ENCODE peak calls at places on chromosomes 1 and 21, in four cellular contexts. One of them, this sample, is unnamed. For H3K27me3, the result is how much of the 10 kb centered on the place peaks cover.

GRCh38 chr1:10778640-10779039 is 17.8 kb downstream of the CASZ1 start:
- DNase-seq in thoracic aorta: no peak
- DNase-seq in lower lobe of right lung: peak
- DNase-seq in heart right ventricle: no peak
- DNase-seq in this sample: no peak

GRCh38 chr21:16324630-16325029 is 594.8 kb downstream of the USP25 start:
- DNase-seq in heart right ventricle: no peak
- DNase-seq in thoracic aorta: no peak
- DNase-seq in lower lobe of right lung: no peak
- DNase-seq in this sample: no peak

GRCh38 chr1:201838381-201838780 is 9.4 kb downstream of the IPO9 start:
- DNase-seq in heart right ventricle: no peak
- DNase-seq in thoracic aorta: no peak
- DNase-seq in lower lobe of right lung: no peak
- DNase-seq in this sample: no peak

GRCh38 chr1:34924759-34925555 is 4.5 kb downstream of the DLGAP3 start:
- DNase-seq in thoracic aorta: no peak
- DNase-seq in lower lobe of right lung: peak
- DNase-seq in heart right ventricle: peak
- DNase-seq in this sample: peak

GRCh38 chr1:212722270-212722945 is 22.8 kb upstream of the BATF3 start:
- DNase-seq in heart right ventricle: no peak
- DNase-seq in lower lobe of right lung: no peak
- DNase-seq in thoracic aorta: no peak
- DNase-seq in this sample: no peak

GRCh38 chr1:109252167-109252892 is 3.0 kb downstream of the CELSR2 start:
- DNase-seq in thoracic aorta: no peak
- DNase-seq in heart right ventricle: no peak
- DNase-seq in lower lobe of right lung: no peak
- DNase-seq in this sample: no peak

GRCh38 chr1:21082078-21082477 is 94.6 kb downstream of the EIF4G3 start:
- DNase-seq in heart right ventricle: no peak
- DNase-seq in thoracic aorta: no peak
- DNase-seq in lower lobe of right lung: no peak
- DNase-seq in this sample: no peak

GRCh38 chr1:33126411-33127000 is 45.6 kb downstream of the AZIN2 start:
- DNase-seq in heart right ventricle: no peak
- DNase-seq in lower lobe of right lung: no peak
- DNase-seq in thoracic aorta: no peak
- DNase-seq in this sample: no peak

GRCh38 chr1:116806245-116806644 is 52.0 kb downstream of the CD2 start:
- DNase-seq in thoracic aorta: no peak
- DNase-seq in lower lobe of right lung: no peak
- DNase-seq in heart right ventricle: no peak
- DNase-seq in this sample: peak

GRCh38 chr1:222547260-222547614 is 667 bp downstream of the HHIPL2 start:
- DNase-seq in thoracic aorta: no peak
- DNase-seq in heart right ventricle: no peak
- DNase-seq in lower lobe of right lung: no peak
- DNase-seq in this sample: no peak

GRCh38 chr21:25343774-25344545 is 263.3 kb downstream of the MRPL39 start:
- DNase-seq in heart right ventricle: no peak
- DNase-seq in lower lobe of right lung: no peak
- DNase-seq in thoracic aorta: no peak
- DNase-seq in this sample: peak

GRCh38 chr1:51346086-51346942 is 16.0 kb upstream of the TTC39A start:
- DNase-seq in lower lobe of right lung: no peak
- DNase-seq in heart right ventricle: no peak
- DNase-seq in thoracic aorta: no peak
- DNase-seq in this sample: no peak

GRCh38 chr1:93347319-93347899 is 1.7 kb downstream of the DR1 start:
- DNase-seq in heart right ventricle: no peak
- DNase-seq in thoracic aorta: no peak
- DNase-seq in lower lobe of right lung: no peak
- DNase-seq in this sample: no peak

GRCh38 chr1:93350322-93350721 is 4.6 kb downstream of the DR1 start:
- DNase-seq in lower lobe of right lung: no peak
- DNase-seq in heart right ventricle: no peak
- DNase-seq in thoracic aorta: no peak
- DNase-seq in this sample: no peak

GRCh38 chr1:93348104-93348780 is 2.5 kb downstream of the DR1 start:
- DNase-seq in lower lobe of right lung: no peak
- DNase-seq in heart right ventricle: no peak
- DNase-seq in thoracic aorta: no peak
- DNase-seq in this sample: no peak

GRCh38 chr1:93350875-93351274 is 5.2 kb downstream of the DR1 start:
- DNase-seq in thoracic aorta: no peak
- DNase-seq in heart right ventricle: no peak
- DNase-seq in lower lobe of right lung: no peak
- DNase-seq in this sample: no peak

DNA sequence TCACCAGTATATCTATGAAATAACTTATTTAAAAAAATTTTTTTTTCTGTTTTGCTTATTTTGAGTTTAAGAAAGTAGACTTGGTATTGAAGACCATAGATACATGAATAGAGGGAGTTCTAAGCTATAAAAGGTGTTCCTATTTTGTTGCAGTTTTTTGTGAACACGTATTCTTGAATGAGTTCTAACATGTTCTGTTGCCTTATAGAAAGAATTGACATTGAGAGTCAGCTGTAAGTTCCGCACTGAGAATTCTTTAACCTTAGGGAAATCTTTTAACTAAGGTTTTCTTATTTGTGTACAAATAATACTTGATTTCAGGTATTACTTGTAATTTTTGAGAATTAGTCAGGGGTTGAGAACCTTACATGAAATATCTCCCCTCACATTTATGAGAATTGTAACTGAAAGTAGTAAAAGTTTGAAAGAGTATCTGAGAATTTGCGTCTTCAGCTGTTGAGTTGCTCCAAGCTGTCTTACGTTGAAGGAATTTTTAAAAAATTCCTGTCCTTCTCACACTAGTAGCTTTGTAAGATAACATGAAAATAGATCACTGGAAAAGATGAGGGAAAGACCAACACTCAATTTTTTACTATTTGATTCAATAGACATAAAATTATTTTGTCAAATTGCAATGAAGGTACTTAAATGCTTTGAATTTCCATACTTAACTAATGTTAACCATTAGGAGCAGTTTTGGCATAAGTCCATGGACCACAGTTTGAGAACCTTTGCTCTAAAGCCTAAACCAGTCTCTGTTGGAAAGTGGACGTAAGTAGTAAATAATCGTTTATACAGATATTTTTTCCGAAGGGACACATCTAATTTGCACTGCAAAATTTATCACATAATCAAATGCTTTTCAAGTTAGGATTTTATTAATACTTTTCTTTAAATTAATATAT is 3.8 kb downstream of the DR1 start:
- DNase-seq in lower lobe of right lung: no peak
- DNase-seq in heart right ventricle: no peak
- DNase-seq in thoracic aorta: no peak
- DNase-seq in this sample: no peak
- H3K4me3 ChIP-seq in lower lobe of right lung: peak
- H3K4me3 ChIP-seq in heart right ventricle: peak
- H3K4me3 ChIP-seq in thoracic aorta: peak
- H3K4me3 ChIP-seq in this sample: peak

GRCh38 chr1:89898150-89898549 is 77.3 kb downstream of the LRRC8D start:
- DNase-seq in thoracic aorta: no peak
- DNase-seq in lower lobe of right lung: no peak
- DNase-seq in heart right ventricle: no peak
- DNase-seq in this sample: no peak
- H3K27ac ChIP-seq in thoracic aorta: no peak
- H3K27ac ChIP-seq in lower lobe of right lung: no peak
- H3K27ac ChIP-seq in heart right ventricle: no peak
- H3K27ac ChIP-seq in this sample: no peak

GRCh38 chr1:182614796-182615451 is 10.7 kb upstream of the RGS16 start:
- DNase-seq in heart right ventricle: peak
- DNase-seq in lower lobe of right lung: peak
- DNase-seq in thoracic aorta: peak
- DNase-seq in this sample: peak

GRCh38 chr1:182610606-182611194 is 6.5 kb upstream of the RGS16 start:
- DNase-seq in heart right ventricle: no peak
- DNase-seq in thoracic aorta: no peak
- DNase-seq in lower lobe of right lung: no peak
- DNase-seq in this sample: peak

GRCh38 chr1:182608850-182609610 is 4.8 kb upstream of the RGS16 start:
- DNase-seq in lower lobe of right lung: no peak
- DNase-seq in thoracic aorta: no peak
- DNase-seq in heart right ventricle: peak
- DNase-seq in this sample: no peak

GRCh38 chr1:182611326-182611725 is 7.1 kb upstream of the RGS16 start:
- DNase-seq in thoracic aorta: no peak
- DNase-seq in heart right ventricle: no peak
- DNase-seq in lower lobe of right lung: no peak
- DNase-seq in this sample: no peak

GRCh38 chr1:182611787-182612186 is 7.6 kb upstream of the RGS16 start:
- DNase-seq in thoracic aorta: no peak
- DNase-seq in lower lobe of right lung: no peak
- DNase-seq in heart right ventricle: no peak
- DNase-seq in this sample: peak
- H3K27me3 ChIP-seq in thoracic aorta: under half
- H3K27me3 ChIP-seq in lower lobe of right lung: under half
- H3K27me3 ChIP-seq in heart right ventricle: under half
- H3K27me3 ChIP-seq in this sample: under half

DNA sequence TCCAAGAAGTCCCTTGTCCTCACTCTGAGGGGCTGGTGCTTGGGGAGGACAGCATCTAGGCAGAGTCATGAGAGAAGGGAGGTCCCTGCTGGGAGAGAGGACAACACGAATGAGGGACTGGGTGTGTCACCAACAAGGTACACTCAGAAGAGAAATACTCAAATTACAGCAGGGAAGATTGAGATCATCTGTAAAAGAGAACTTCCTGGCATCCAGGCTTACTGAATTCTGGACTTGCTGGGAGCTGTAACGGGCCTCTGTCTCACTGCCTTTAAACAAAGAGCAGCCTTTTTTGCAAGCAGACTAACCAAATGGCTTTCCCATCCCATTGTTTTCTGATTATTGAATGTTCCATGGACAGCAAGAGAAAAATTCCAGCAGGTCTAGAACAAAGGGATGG is 195.7 kb upstream of the RAB4A start:
- DNase-seq in heart right ventricle: no peak
- DNase-seq in lower lobe of right lung: no peak
- DNase-seq in thoracic aorta: no peak
- DNase-seq in this sample: no peak
- H3K4me3 ChIP-seq in heart right ventricle: no peak
- H3K4me3 ChIP-seq in lower lobe of right lung: no peak
- H3K4me3 ChIP-seq in thoracic aorta: no peak
- H3K4me3 ChIP-seq in this sample: no peak

GRCh38 chr1:218546314-218546713 is 201.2 kb downstream of the TGFB2 start:
- DNase-seq in thoracic aorta: no peak
- DNase-seq in heart right ventricle: no peak
- DNase-seq in lower lobe of right lung: no peak
- DNase-seq in this sample: no peak

GRCh38 chr1:218553197-218553596 is 208.1 kb downstream of the TGFB2 start:
- DNase-seq in lower lobe of right lung: no peak
- DNase-seq in thoracic aorta: no peak
- DNase-seq in heart right ventricle: no peak
- DNase-seq in this sample: no peak

GRCh38 chr1:218548764-218549163 is 203.6 kb downstream of the TGFB2 start:
- DNase-seq in thoracic aorta: no peak
- DNase-seq in lower lobe of right lung: no peak
- DNase-seq in heart right ventricle: no peak
- DNase-seq in this sample: no peak

DNA sequence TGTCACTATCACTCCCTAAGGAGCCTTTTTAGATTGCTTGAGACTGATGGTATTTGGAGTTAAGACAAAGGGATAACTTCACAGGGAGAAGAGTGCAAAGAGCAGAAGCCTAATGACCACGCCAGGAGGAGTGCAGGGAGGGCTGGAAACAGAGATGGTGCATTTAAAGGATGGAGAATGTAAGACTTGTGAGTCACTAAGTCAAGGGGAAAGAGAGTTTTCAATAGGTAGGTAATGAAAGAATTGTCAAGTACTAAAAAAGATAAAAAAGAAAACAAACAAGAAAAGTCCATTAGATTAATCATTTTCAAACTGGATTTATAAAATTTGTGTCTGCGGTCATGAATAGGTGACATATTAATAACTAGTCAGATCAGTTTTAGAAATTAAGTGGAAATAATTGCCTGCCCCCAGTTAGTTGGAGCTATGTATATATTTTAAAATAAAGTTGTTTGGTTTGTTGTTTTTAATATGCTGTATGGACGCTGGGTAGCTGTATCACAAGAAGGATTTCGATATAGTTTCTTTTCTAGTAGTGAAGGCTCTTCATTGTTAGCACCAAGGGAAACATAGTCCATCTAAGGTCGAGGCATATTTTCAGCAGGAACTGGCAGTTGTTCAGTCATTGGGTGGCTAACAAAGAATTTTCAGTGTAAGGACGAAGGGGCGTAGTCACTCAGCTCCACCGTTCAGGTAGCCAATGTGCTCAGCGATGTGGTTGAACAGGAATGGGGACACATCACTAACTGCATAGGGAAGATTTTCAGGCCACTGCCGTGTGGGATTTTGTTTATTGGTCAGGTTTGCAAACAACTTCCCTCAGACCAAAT is 203.0 kb downstream of the TGFB2 start:
- DNase-seq in lower lobe of right lung: no peak
- DNase-seq in heart right ventricle: no peak
- DNase-seq in thoracic aorta: no peak
- DNase-seq in this sample: no peak
- H3K27ac ChIP-seq in lower lobe of right lung: no peak
- H3K27ac ChIP-seq in heart right ventricle: no peak
- H3K27ac ChIP-seq in thoracic aorta: no peak
- H3K27ac ChIP-seq in this sample: no peak

GRCh38 chr1:205068457-205069035 is 15.7 kb downstream of the TMEM81 start:
- DNase-seq in lower lobe of right lung: no peak
- DNase-seq in heart right ventricle: no peak
- DNase-seq in thoracic aorta: no peak
- DNase-seq in this sample: peak
- H3K27me3 ChIP-seq in lower lobe of right lung: under half
- H3K27me3 ChIP-seq in heart right ventricle: under half
- H3K27me3 ChIP-seq in thoracic aorta: under half
- H3K27me3 ChIP-seq in this sample: under half

DNA sequence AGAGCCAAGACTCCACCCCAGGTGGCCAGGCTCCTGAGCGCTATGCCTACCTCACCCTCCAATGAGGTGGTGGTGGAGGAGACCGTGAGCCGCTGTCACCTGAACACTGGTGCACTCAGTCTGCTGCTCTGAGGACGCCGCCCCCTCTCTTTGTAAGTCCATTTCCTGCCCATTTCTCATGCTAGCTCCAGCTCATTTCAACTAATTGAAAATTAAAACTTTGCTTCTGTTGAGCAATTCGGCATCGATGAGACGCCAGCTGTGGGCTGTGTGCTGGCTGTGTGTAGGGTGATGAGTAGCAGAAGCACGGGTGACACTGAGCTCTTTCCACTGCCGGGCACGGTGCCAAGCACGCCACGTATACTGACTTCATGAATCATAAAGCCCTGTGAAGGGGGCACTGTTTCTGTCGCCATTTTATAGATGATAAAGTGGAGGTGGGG is 11.2 kb downstream of the TNFRSF1B start:
- DNase-seq in thoracic aorta: peak
- DNase-seq in lower lobe of right lung: peak
- DNase-seq in heart right ventricle: no peak
- DNase-seq in this sample: peak
- H3K4me3 ChIP-seq in thoracic aorta: no peak
- H3K4me3 ChIP-seq in lower lobe of right lung: peak
- H3K4me3 ChIP-seq in heart right ventricle: peak
- H3K4me3 ChIP-seq in this sample: no peak